ENCODE peak calls at places on chromosomes 13 and 19, in six cellular contexts. One of them, this sample, is unnamed.

GRCh38 chr13:113658836-113659235 is 838 bp upstream of the ATP4B start:
- DNase-seq in endothelial cell of umbilical vein: no peak
- DNase-seq in GM12878: no peak
- DNase-seq in A549: no peak
- DNase-seq in HepG2: no peak
- DNase-seq in K562: no peak
- DNase-seq in this sample: no peak

GRCh38 chr19:50510700-50511068 is 307 bp downstream of the JOSD2 start:
- DNase-seq in endothelial cell of umbilical vein: no peak
- DNase-seq in GM12878: no peak
- DNase-seq in A549: no peak
- DNase-seq in HepG2: no peak
- DNase-seq in K562: no peak
- DNase-seq in this sample: no peak

GRCh38 chr19:883661-884211 is 9.3 kb downstream of the MED16 start:
- DNase-seq in endothelial cell of umbilical vein: no peak
- DNase-seq in GM12878: no peak
- DNase-seq in A549: no peak
- DNase-seq in HepG2: no peak
- DNase-seq in K562: no peak
- DNase-seq in this sample: no peak

GRCh38 chr13:59145381-59145780 is 1018.3 kb downstream of the DIAPH3 start:
- DNase-seq in endothelial cell of umbilical vein: no peak
- DNase-seq in GM12878: no peak
- DNase-seq in A549: no peak
- DNase-seq in HepG2: no peak
- DNase-seq in K562: no peak
- DNase-seq in this sample: peak

GRCh38 chr13:113508531-113509254 is 18.2 kb upstream of the DCUN1D2 start:
- DNase-seq in endothelial cell of umbilical vein: no peak
- DNase-seq in GM12878: no peak
- DNase-seq in A549: no peak
- DNase-seq in HepG2: no peak
- DNase-seq in K562: no peak
- DNase-seq in this sample: no peak

GRCh38 chr13:74114202-74114601 is 20.0 kb downstream of the KLF12 start:
- DNase-seq in endothelial cell of umbilical vein: peak
- DNase-seq in GM12878: no peak
- DNase-seq in A549: no peak
- DNase-seq in HepG2: no peak
- DNase-seq in K562: no peak
- DNase-seq in this sample: no peak

GRCh38 chr13:60661514-60661913 is 264.5 kb downstream of the TDRD3 start:
- DNase-seq in endothelial cell of umbilical vein: no peak
- DNase-seq in GM12878: no peak
- DNase-seq in A549: no peak
- DNase-seq in HepG2: no peak
- DNase-seq in K562: no peak
- DNase-seq in this sample: no peak

GRCh38 chr13:74675185-74675584 is 541.0 kb upstream of the KLF12 start:
- DNase-seq in endothelial cell of umbilical vein: no peak
- DNase-seq in GM12878: no peak
- DNase-seq in A549: no peak
- DNase-seq in HepG2: no peak
- DNase-seq in K562: no peak
- DNase-seq in this sample: no peak

GRCh38 chr13:41411536-41411935 is 45.8 kb upstream of the RGCC start:
- DNase-seq in endothelial cell of umbilical vein: peak
- DNase-seq in GM12878: no peak
- DNase-seq in A549: peak
- DNase-seq in HepG2: peak
- DNase-seq in K562: peak
- DNase-seq in this sample: peak

GRCh38 chr13:97977376-97977705 is 23.9 kb downstream of the IPO5 start:
- DNase-seq in endothelial cell of umbilical vein: peak
- DNase-seq in GM12878: no peak
- DNase-seq in A549: no peak
- DNase-seq in HepG2: no peak
- DNase-seq in K562: no peak
- DNase-seq in this sample: peak

GRCh38 chr19:45423033-45423588 is 606 bp downstream of the ERCC1 start:
- DNase-seq in endothelial cell of umbilical vein: no peak
- DNase-seq in GM12878: no peak
- DNase-seq in A549: no peak
- DNase-seq in HepG2: no peak
- DNase-seq in K562: no peak
- DNase-seq in this sample: no peak

GRCh38 chr19:54172764-54173699 is at the start of gene TMC4:
- DNase-seq in endothelial cell of umbilical vein: no peak
- DNase-seq in GM12878: no peak
- DNase-seq in A549: peak
- DNase-seq in HepG2: no peak
- DNase-seq in K562: no peak
- DNase-seq in this sample: no peak

GRCh38 chr13:33644607-33645543 is 173.1 kb upstream of the RFC3 start:
- DNase-seq in endothelial cell of umbilical vein: no peak
- DNase-seq in GM12878: no peak
- DNase-seq in A549: no peak
- DNase-seq in HepG2: no peak
- DNase-seq in K562: no peak
- DNase-seq in this sample: peak

GRCh38 chr13:85828094-85828684 is 29.0 kb upstream of the SLITRK6 start:
- DNase-seq in endothelial cell of umbilical vein: peak
- DNase-seq in GM12878: no peak
- DNase-seq in A549: peak
- DNase-seq in HepG2: peak
- DNase-seq in K562: peak
- DNase-seq in this sample: peak

GRCh38 chr13:20191311-20191901 is 1.3 kb downstream of the GJB2 start:
- DNase-seq in endothelial cell of umbilical vein: no peak
- DNase-seq in GM12878: no peak
- DNase-seq in A549: no peak
- DNase-seq in HepG2: no peak
- DNase-seq in K562: no peak
- DNase-seq in this sample: no peak

GRCh38 chr13:39048806-39049205 is 10.6 kb downstream of the NHLRC3 start:
- DNase-seq in endothelial cell of umbilical vein: no peak
- DNase-seq in GM12878: no peak
- DNase-seq in A549: no peak
- DNase-seq in HepG2: no peak
- DNase-seq in K562: no peak
- DNase-seq in this sample: no peak

GRCh38 chr13:101917475-101917810 is 465.0 kb downstream of the ITGBL1 start:
- DNase-seq in endothelial cell of umbilical vein: no peak
- DNase-seq in GM12878: no peak
- DNase-seq in A549: no peak
- DNase-seq in HepG2: no peak
- DNase-seq in K562: no peak
- DNase-seq in this sample: no peak

GRCh38 chr19:11890634-11891033 is 3.1 kb downstream of the ZNF69 start:
- DNase-seq in endothelial cell of umbilical vein: no peak
- DNase-seq in GM12878: no peak
- DNase-seq in A549: no peak
- DNase-seq in HepG2: no peak
- DNase-seq in K562: no peak
- DNase-seq in this sample: no peak

GRCh38 chr19:38277549-38277948 is 13.2 kb downstream of the SPINT2 start:
- DNase-seq in endothelial cell of umbilical vein: no peak
- DNase-seq in GM12878: no peak
- DNase-seq in A549: no peak
- DNase-seq in HepG2: no peak
- DNase-seq in K562: no peak
- DNase-seq in this sample: no peak

GRCh38 chr13:70310720-70311119 is 202.5 kb upstream of the KLHL1 start:
- DNase-seq in endothelial cell of umbilical vein: peak
- DNase-seq in GM12878: no peak
- DNase-seq in A549: peak
- DNase-seq in HepG2: peak
- DNase-seq in K562: no peak
- DNase-seq in this sample: peak

GRCh38 chr19:10419646-10420443 is 493 bp upstream of the PDE4A start:
- DNase-seq in endothelial cell of umbilical vein: no peak
- DNase-seq in GM12878: no peak
- DNase-seq in A549: peak
- DNase-seq in HepG2: no peak
- DNase-seq in K562: peak
- DNase-seq in this sample: peak

GRCh38 chr13:48559638-48560320 is 26.9 kb upstream of the RCBTB2 start:
- DNase-seq in endothelial cell of umbilical vein: no peak
- DNase-seq in GM12878: no peak
- DNase-seq in A549: no peak
- DNase-seq in HepG2: no peak
- DNase-seq in K562: peak
- DNase-seq in this sample: no peak

GRCh38 chr19:40217027-40217810 is 965 bp downstream of the TTC9B start:
- DNase-seq in endothelial cell of umbilical vein: no peak
- DNase-seq in GM12878: no peak
- DNase-seq in A549: peak
- DNase-seq in HepG2: no peak
- DNase-seq in K562: peak
- DNase-seq in this sample: peak

GRCh38 chr19:46471116-46471733 is at the start of gene PNMA8A:
- DNase-seq in endothelial cell of umbilical vein: peak
- DNase-seq in GM12878: no peak
- DNase-seq in A549: peak
- DNase-seq in HepG2: no peak
- DNase-seq in K562: peak
- DNase-seq in this sample: no peak

GRCh38 chr13:79457948-79458347 is 23.0 kb upstream of the NDFIP2 start:
- DNase-seq in endothelial cell of umbilical vein: peak
- DNase-seq in GM12878: no peak
- DNase-seq in A549: no peak
- DNase-seq in HepG2: no peak
- DNase-seq in K562: peak
- DNase-seq in this sample: peak

GRCh38 chr13:113825851-113826250 is 38.0 kb downstream of the GAS6 start:
- DNase-seq in endothelial cell of umbilical vein: no peak
- DNase-seq in GM12878: no peak
- DNase-seq in A549: no peak
- DNase-seq in HepG2: no peak
- DNase-seq in K562: no peak
- DNase-seq in this sample: no peak

GRCh38 chr13:37023871-37024270 is 23.3 kb downstream of the EXOSC8 start:
- DNase-seq in endothelial cell of umbilical vein: no peak
- DNase-seq in GM12878: no peak
- DNase-seq in A549: no peak
- DNase-seq in HepG2: no peak
- DNase-seq in K562: no peak
- DNase-seq in this sample: no peak
- TF ChIP-seq MAX in endothelial cell of umbilical vein: no peak
- TF ChIP-seq MAX in GM12878: no peak
- TF ChIP-seq MAX in A549: no peak
- TF ChIP-seq MAX in HepG2: no peak
- TF ChIP-seq MAX in K562: no peak
- TF ChIP-seq MAX in this sample: no peak

GRCh38 chr13:31773538-31773937 is 34.2 kb downstream of the RXFP2 start:
- DNase-seq in endothelial cell of umbilical vein: peak
- DNase-seq in GM12878: no peak
- DNase-seq in A549: no peak
- DNase-seq in HepG2: no peak
- DNase-seq in K562: no peak
- DNase-seq in this sample: no peak
- H3K4me3 ChIP-seq in endothelial cell of umbilical vein: no peak
- H3K4me3 ChIP-seq in GM12878: no peak
- H3K4me3 ChIP-seq in A549: no peak
- H3K4me3 ChIP-seq in HepG2: no peak
- H3K4me3 ChIP-seq in K562: no peak
- H3K4me3 ChIP-seq in this sample: no peak

GRCh38 chr13:46121033-46121432 is 16.2 kb upstream of the CPB2 start:
- DNase-seq in endothelial cell of umbilical vein: no peak
- DNase-seq in GM12878: no peak
- DNase-seq in A549: no peak
- DNase-seq in HepG2: no peak
- DNase-seq in K562: no peak
- DNase-seq in this sample: no peak
- TF ChIP-seq MYC in endothelial cell of umbilical vein: no peak
- TF ChIP-seq MYC in GM12878: no peak
- TF ChIP-seq MYC in A549: no peak
- TF ChIP-seq MYC in HepG2: no peak
- TF ChIP-seq MYC in K562: no peak
- TF ChIP-seq MYC in this sample: no peak

DNA sequence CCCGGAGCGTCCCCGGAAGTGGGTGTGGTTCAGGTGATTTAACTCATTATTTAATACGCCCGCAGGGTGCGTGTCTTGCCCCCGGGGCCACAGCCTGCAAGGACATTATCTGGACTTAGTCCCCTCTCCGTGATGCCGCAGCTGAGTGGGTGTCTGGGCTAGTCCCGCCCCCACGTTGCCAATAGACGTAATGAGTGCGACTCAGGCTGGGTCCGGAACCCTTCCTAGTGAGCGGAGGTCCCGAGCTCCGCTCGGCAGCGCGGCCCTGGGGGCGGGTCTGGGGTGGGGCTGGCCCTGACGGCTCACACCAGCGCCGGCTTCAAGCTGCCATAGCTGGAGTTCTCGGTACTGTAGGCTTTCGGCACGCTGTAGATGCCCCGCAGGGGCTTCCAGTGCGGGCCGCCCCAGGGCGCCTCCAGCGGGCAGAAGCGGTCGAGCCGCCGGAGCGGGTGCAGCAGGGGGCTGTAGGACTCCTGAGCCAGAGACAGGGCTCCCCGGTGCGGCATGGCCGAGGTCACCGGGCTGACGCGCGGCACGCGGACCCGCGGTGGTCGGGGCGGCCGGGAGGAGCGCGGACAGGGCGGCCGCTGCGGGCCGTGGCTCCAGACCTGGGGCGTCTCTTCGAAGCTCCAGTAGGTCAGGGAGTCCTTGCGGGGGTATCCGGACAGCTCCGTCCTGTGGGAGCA is 918 bp upstream of the LHB start:
- DNase-seq in endothelial cell of umbilical vein: peak
- DNase-seq in GM12878: no peak
- DNase-seq in A549: no peak
- DNase-seq in HepG2: peak
- DNase-seq in K562: peak
- DNase-seq in this sample: peak
- TF ChIP-seq MAX in endothelial cell of umbilical vein: no peak
- TF ChIP-seq MAX in GM12878: no peak
- TF ChIP-seq MAX in A549: no peak
- TF ChIP-seq MAX in HepG2: peak
- TF ChIP-seq MAX in K562: peak
- TF ChIP-seq MAX in this sample: no peak

GRCh38 chr19:52898101-52898500 is 666 bp upstream of the ZNF320 start:
- DNase-seq in endothelial cell of umbilical vein: no peak
- DNase-seq in GM12878: no peak
- DNase-seq in A549: no peak
- DNase-seq in HepG2: no peak
- DNase-seq in K562: no peak
- DNase-seq in this sample: no peak
- H3K4me3 ChIP-seq in endothelial cell of umbilical vein: no peak
- H3K4me3 ChIP-seq in GM12878: peak
- H3K4me3 ChIP-seq in A549: no peak
- H3K4me3 ChIP-seq in HepG2: no peak
- H3K4me3 ChIP-seq in K562: no peak
- H3K4me3 ChIP-seq in this sample: peak

DNA sequence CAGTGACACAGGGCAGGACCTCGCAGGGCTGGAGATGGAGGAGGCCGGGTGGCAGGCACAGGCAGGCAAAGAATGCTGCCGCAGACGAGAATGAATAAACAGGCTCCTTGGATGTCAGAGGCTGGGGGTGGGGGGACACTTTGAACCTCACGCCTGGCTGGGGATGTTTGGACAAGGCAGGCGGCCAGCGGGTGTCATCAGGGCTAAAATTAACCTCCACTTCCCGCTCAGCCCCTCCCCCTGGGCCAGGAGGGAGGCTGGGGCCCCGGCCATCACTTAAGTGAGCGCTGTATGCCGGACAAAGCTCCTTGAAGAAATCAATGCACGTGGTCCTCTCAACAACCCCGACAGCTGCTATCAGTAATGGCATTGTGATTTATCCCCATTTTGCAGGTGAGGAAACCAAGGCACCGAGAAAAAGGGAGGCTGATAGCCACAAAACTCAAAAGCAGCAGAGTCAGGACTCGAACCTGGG is 10.3 kb upstream of the FUT5 start:
- DNase-seq in endothelial cell of umbilical vein: no peak
- DNase-seq in GM12878: no peak
- DNase-seq in A549: peak
- DNase-seq in HepG2: peak
- DNase-seq in K562: no peak
- DNase-seq in this sample: no peak
- TF ChIP-seq MYC in endothelial cell of umbilical vein: no peak
- TF ChIP-seq MYC in GM12878: no peak
- TF ChIP-seq MYC in A549: no peak
- TF ChIP-seq MYC in HepG2: peak
- TF ChIP-seq MYC in K562: no peak
- TF ChIP-seq MYC in this sample: no peak

This sample was measured in NB4.